ENCODE peak calls at places on chromosome X, in seven cellular contexts. L is C1 segment of cervical spinal cord; N is stimulated activated effector memory CD8-positive, alpha-beta T cell treated with anti-CD3 and anti-CD28 coated beads, Interleukin-12 subunit alpha, Interleukin-12 subunit beta, amount 100 ng/mL, for 72 hours; K is heart left ventricle; Z is B cell; G is fibroblast of pulmonary artery; F is NCI-H1930. Q is an unnamed sample.
A peak's percentile ranks its signal among the peaks of the same experiment; 100 is the strongest.

GRCh38 chrX:66022742-66023725 is 16.8 kb downstream of the VSIG4 start:
- DNase-seq in N (no peak), G (no peak), Z (no peak), K (no peak), L (no peak), F (no peak), Q (peak; percentile 7)

GRCh38 chrX:153642313-153642654 is 4.7 kb upstream of the DUSP9 start:
- DNase-seq in L (no peak), F (peak; percentile 9), G (no peak), K (no peak), Z (peak; percentile 35), N (no peak), Q (no peak)

GRCh38 chrX:133229361-133229760 is 11.2 kb upstream of the TFDP3 start:
- DNase-seq in G (no peak), F (no peak), Z (no peak), N (no peak), L (no peak), K (no peak), Q (no peak)

GRCh38 chrX:68669094-68669830 is 21.8 kb downstream of the STARD8 start:
- DNase-seq in Z (no peak), G (no peak), L (no peak), N (no peak), K (no peak), F (no peak), Q (no peak)

GRCh38 chrX:9339603-9340569 is 125.0 kb upstream of the TBL1X start:
- DNase-seq in G (no peak), N (no peak), F (no peak), Z (no peak), L (no peak), K (peak; percentile 56), Q (no peak)

GRCh38 chrX:39814391-39814790 is 283.4 kb downstream of the BCOR start:
- DNase-seq in F (no peak), L (no peak), K (no peak), G (peak; percentile 44), Z (peak; percentile 55), N (no peak), Q (no peak)

GRCh38 chrX:55716937-55717336 is 612 bp upstream of the RRAGB start:
- DNase-seq in Z (no peak), N (no peak), L (no peak), F (no peak), K (no peak), G (no peak), Q (no peak)

GRCh38 chrX:69015564-69016218 is 149.6 kb downstream of the PJA1 start:
- DNase-seq in Z (no peak), F (no peak), L (no peak), N (no peak), G (peak; percentile 64), K (no peak), Q (no peak)

GRCh38 chrX:70476934-70477733 is 32.5 kb downstream of the DLG3 start:
- DNase-seq in K (no peak), L (no peak), N (no peak), Z (no peak), G (peak; percentile 49), F (no peak), Q (peak; percentile 53)

GRCh38 chrX:85379174-85379907 is at the start of gene POF1B:
- DNase-seq in N (no peak), Z (peak; percentile 8), G (no peak), L (no peak), F (no peak), K (peak; percentile 24), Q (peak; percentile 59)

GRCh38 chrX:69103539-69103938 is 61.7 kb downstream of the PJA1 start:
- DNase-seq in G (no peak), N (no peak), Z (no peak), L (no peak), K (no peak), F (no peak), Q (no peak)

GRCh38 chrX:9369802-9370291 is 95.0 kb upstream of the TBL1X start:
- DNase-seq in G (peak; percentile 49), N (no peak), Z (no peak), K (no peak), L (no peak), F (no peak), Q (no peak)

GRCh38 chrX:130704053-130705038 is 198.7 kb downstream of the ENOX2 start:
- DNase-seq in L (no peak), K (no peak), Z (no peak), G (peak; percentile 52), N (no peak), F (no peak), Q (peak; percentile 17)

GRCh38 chrX:154372612-154373022 is 1.8 kb downstream of the FLNA start:
- DNase-seq in N (no peak), F (no peak), G (no peak), L (no peak), K (no peak), Z (peak; percentile 24), Q (peak; percentile 27)

GRCh38 chrX:56248492-56248891 is 16.3 kb downstream of the KLF8 start:
- DNase-seq in F (no peak), G (peak; percentile 63), Z (peak; percentile 72), L (no peak), K (peak; percentile 31), N (peak; percentile 7), Q (peak; percentile 51)

GRCh38 chrX:119694601-119695534 is 1.9 kb upstream of the SEPTIN6 start:
- DNase-seq in L (no peak), Z (no peak), F (no peak), N (no peak), K (no peak), G (no peak), Q (no peak)

GRCh38 chrX:67544871-67545771 is 1.3 kb downstream of the AR start:
- DNase-seq in N (no peak), K (peak; percentile 35), F (no peak), L (no peak), Z (no peak), G (peak; percentile 41), Q (no peak)

GRCh38 chrX:132737743-132738142 is 220.7 kb downstream of the HS6ST2 start:
- DNase-seq in K (no peak), Z (no peak), F (no peak), G (no peak), N (peak; percentile 16), L (no peak), Q (no peak)

GRCh38 chrX:107716045-107716684 is 59.4 kb downstream of the TSC22D3 start:
- DNase-seq in G (peak; percentile 27), Z (peak; percentile 40), N (no peak), L (no peak), F (no peak), K (no peak), Q (peak; percentile 30)

GRCh38 chrX:7202206-7202605 is 54.3 kb upstream of the PUDP start:
- DNase-seq in K (no peak), N (no peak), F (no peak), Z (no peak), G (no peak), L (no peak), Q (no peak)

GRCh38 chrX:107506596-107507031 is 57.2 kb downstream of the FRMPD3 start:
- DNase-seq in K (no peak), N (no peak), F (no peak), Z (no peak), L (no peak), G (no peak), Q (no peak)

GRCh38 chrX:105323951-105324350 is 103.5 kb upstream of the TEX13A start:
- DNase-seq in Z (no peak), G (peak; percentile 28), K (no peak), F (no peak), L (no peak), N (no peak), Q (no peak)

GRCh38 chrX:41178201-41178600 is 93.0 kb downstream of the USP9X start:
- DNase-seq in G (no peak), K (no peak), N (no peak), Z (no peak), F (no peak), L (no peak), Q (no peak)

GRCh38 chrX:137742846-137743245 is 176.9 kb downstream of the ZIC3 start:
- DNase-seq in L (no peak), K (no peak), N (no peak), G (no peak), Z (no peak), F (no peak), Q (no peak)

GRCh38 chrX:50813843-50814661 is at the start of gene SHROOM4:
- DNase-seq in G (peak; percentile 67), L (peak; percentile 54), F (no peak), N (no peak), K (peak; percentile 68), Z (no peak), Q (no peak)

GRCh38 chrX:134782796-134783195 is 124.5 kb upstream of the PLAC1 start:
- DNase-seq in Z (no peak), F (no peak), L (no peak), G (peak; percentile 67), K (no peak), N (no peak), Q (peak; percentile 35)

GRCh38 chrX:75107863-75108509 is 48.1 kb downstream of the ABCB7 start:
- DNase-seq in L (no peak), Z (no peak), F (no peak), N (no peak), G (no peak), K (no peak), Q (no peak)

GRCh38 chrX:928606-929005 is 283.8 kb downstream of the CRLF2 start:
- DNase-seq in Z (no peak), F (no peak), L (no peak), G (no peak), N (no peak), K (no peak), Q (no peak)

GRCh38 chrX:147899715-147900114 is 12.0 kb upstream of the FMR1 start:
- DNase-seq in F (no peak), N (no peak), K (no peak), G (no peak), Z (no peak), L (no peak), Q (no peak)

GRCh38 chrX:153521034-153521433 is 3.6 kb downstream of the ATP2B3 start:
- DNase-seq in L (no peak), K (no peak), N (no peak), Z (no peak), G (peak; percentile 26), F (no peak), Q (no peak)

GRCh38 chrX:135275973-135276372 is 24.1 kb downstream of the ETDA start:
- DNase-seq in F (no peak), K (no peak), L (no peak), Z (no peak), G (no peak), N (no peak), Q (no peak)

Q was measured in A549.